ENCODE peak calls at places on chromosomes 13 and 19, in seven cellular contexts. V, S, N, B, O, Q and M are unnamed samples.

GRCh38 chr19:7356899-7357627 is 8.3 kb downstream of the ARHGEF18 start:
- DNase-seq in V (no peak), S (no peak), N (no peak), B (no peak), O (no peak), Q (no peak), M (no peak)

GRCh38 chr13:30422056-30422914 is at the start of gene UBE2L5:
- DNase-seq in V (peak; percentile 87), S (peak; percentile 74), N (peak; percentile 66), B (peak; percentile 89), O (peak; percentile 82), Q (no peak), M (peak; percentile 77)

GRCh38 chr19:43464089-43464775 is 1.2 kb downstream of the LYPD3 start:
- DNase-seq in V (no peak), S (no peak), N (no peak), B (no peak), O (no peak), Q (no peak), M (peak; percentile 75)

GRCh38 chr19:16363133-16363851 is 38.7 kb downstream of the KLF2 start:
- DNase-seq in V (peak; percentile 18), S (no peak), N (no peak), B (no peak), O (no peak), Q (no peak), M (no peak)

GRCh38 chr19:32450217-32450616 is 44.6 kb downstream of the DPY19L3 start:
- DNase-seq in V (no peak), S (peak; percentile 84), N (no peak), B (no peak), O (peak; percentile 13), Q (no peak), M (no peak)

GRCh38 chr13:49711218-49711863 is 20.1 kb upstream of the EBPL start:
- DNase-seq in V (no peak), S (peak; percentile 96), N (no peak), B (no peak), O (peak; percentile 95), Q (no peak), M (peak; percentile 21)

GRCh38 chr13:74201530-74201929 is 67.3 kb upstream of the KLF12 start:
- DNase-seq in V (no peak), S (no peak), N (no peak), B (no peak), O (no peak), Q (no peak), M (no peak)

GRCh38 chr13:24670927-24671326 is 9.3 kb upstream of the ATP12A start:
- DNase-seq in V (peak; percentile 93), S (no peak), N (peak; percentile 45), B (peak; percentile 78), O (peak; percentile 52), Q (no peak), M (peak; percentile 38)

GRCh38 chr19:9309974-9310446 is 372 bp upstream of the ZNF699 start:
- DNase-seq in V (peak; percentile 97), S (peak; percentile 84), N (no peak), B (peak; percentile 95), O (peak; percentile 92), Q (peak; percentile 88), M (no peak)

GRCh38 chr13:109213714-109214113 is 572.7 kb downstream of the IRS2 start:
- DNase-seq in V (no peak), S (no peak), N (no peak), B (peak; percentile 36), O (no peak), Q (no peak), M (no peak)

GRCh38 chr19:45492627-45493470 is 4.0 kb downstream of the RTN2 start:
- DNase-seq in V (peak; percentile 91), S (peak; percentile 80), N (no peak), B (peak; percentile 94), O (peak; percentile 90), Q (no peak), M (peak; percentile 63)

GRCh38 chr19:38870612-38871011 is 7.5 kb downstream of the RINL start:
- DNase-seq in V (no peak), S (no peak), N (no peak), B (no peak), O (no peak), Q (no peak), M (no peak)

GRCh38 chr13:33322474-33322827 is 36.9 kb upstream of the STARD13 start:
- DNase-seq in V (no peak), S (peak; percentile 95), N (no peak), B (no peak), O (peak; percentile 48), Q (no peak), M (peak; percentile 51)

GRCh38 chr13:46839399-46839798 is 42.4 kb upstream of the ESD start:
- DNase-seq in V (no peak), S (no peak), N (no peak), B (no peak), O (no peak), Q (no peak), M (no peak)

GRCh38 chr13:73945371-73945770 is 188.8 kb downstream of the KLF12 start:
- DNase-seq in V (no peak), S (no peak), N (no peak), B (no peak), O (no peak), Q (no peak), M (no peak)

GRCh38 chr13:103931396-103931795 is 865.2 kb upstream of the SLC10A2 start:
- DNase-seq in V (no peak), S (no peak), N (no peak), B (no peak), O (no peak), Q (no peak), M (no peak)

GRCh38 chr19:10137751-10138682 is 18.3 kb upstream of the EIF3G start:
- DNase-seq in V (no peak), S (no peak), N (no peak), B (no peak), O (no peak), Q (no peak), M (no peak)

GRCh38 chr13:30846844-30847243 is 59.2 kb upstream of the MEDAG start:
- DNase-seq in V (no peak), S (no peak), N (no peak), B (no peak), O (peak; percentile 84), Q (no peak), M (peak; percentile 54)

GRCh38 chr19:29378126-29378525 is 147.7 kb upstream of the VSTM2B start:
- DNase-seq in V (no peak), S (no peak), N (no peak), B (peak; percentile 12), O (no peak), Q (no peak), M (no peak)

GRCh38 chr13:48505597-48506091 is 27.2 kb downstream of the RCBTB2 start:
- DNase-seq in V (peak; percentile 54), S (peak; percentile 71), N (no peak), B (no peak), O (peak; percentile 60), Q (no peak), M (peak; percentile 20)

GRCh38 chr13:89315287-89315686 is 1644.1 kb downstream of the SLITRK5 start:
- DNase-seq in V (no peak), S (no peak), N (no peak), B (no peak), O (peak; percentile 5), Q (no peak), M (no peak)

GRCh38 chr19:15199652-15200574 is 882 bp downstream of the NOTCH3 start:
- DNase-seq in V (peak; percentile 89), S (peak; percentile 16), N (peak; percentile 83), B (peak; percentile 81), O (peak; percentile 53), Q (peak; percentile 47), M (peak; percentile 31)

GRCh38 chr19:19661675-19662251 is 1.7 kb downstream of the ATP13A1 start:
- DNase-seq in V (peak; percentile 54), S (no peak), N (no peak), B (peak; percentile 26), O (no peak), Q (no peak), M (peak; percentile 7)

GRCh38 chr13:113452942-113453901 is at the start of gene ADPRHL1:
- DNase-seq in V (no peak), S (no peak), N (peak; percentile 15), B (no peak), O (no peak), Q (no peak), M (no peak)
- H3K9ac ChIP-seq in V (no peak within 1 kb of the TSS), S (no peak within 1 kb of the TSS), N (peak within 1 kb of the TSS; percentile 65), B (no peak within 1 kb of the TSS), O (no peak within 1 kb of the TSS), Q (no peak within 1 kb of the TSS), M (no peak within 1 kb of the TSS)

GRCh38 chr19:3190470-3190770 is 4.7 kb downstream of the NCLN start:
- DNase-seq in V (no peak), S (no peak), N (no peak), B (no peak), O (no peak), Q (no peak), M (no peak)
- H3K4ac ChIP-seq in V (no peak overlapping the region), S (no peak overlapping the region), N (no peak overlapping the region), B (no peak overlapping the region), O (no peak overlapping the region), Q (no peak overlapping the region), M (no peak overlapping the region)

GRCh38 chr13:36912983-36913382 is 7.1 kb downstream of the SMAD9 start:
- DNase-seq in V (no peak), S (peak; percentile 21), N (no peak), B (no peak), O (no peak), Q (no peak), M (no peak)
- H3K9ac ChIP-seq in V (no peak overlapping the region), S (no peak overlapping the region), N (no peak overlapping the region), B (no peak overlapping the region), O (no peak overlapping the region), Q (no peak overlapping the region), M (no peak overlapping the region)

GRCh38 chr19:40424637-40425449 is 949 bp downstream of the SERTAD1 start:
- DNase-seq in V (peak; percentile 67), S (peak; percentile 13), N (no peak), B (peak; percentile 48), O (peak; percentile 41), Q (no peak), M (no peak)
- H3K4ac ChIP-seq in V (peak overlapping the region; percentile 92), S (peak overlapping the region; percentile 96), N (no peak overlapping the region), B (no peak overlapping the region), O (peak overlapping the region; percentile 73), Q (peak overlapping the region; percentile 71), M (peak overlapping the region; percentile 59)

GRCh38 chr19:48481191-48481500 is 12.0 kb downstream of the CYTH2 start:
- DNase-seq in V (no peak), S (peak; percentile 30), N (no peak), B (no peak), O (no peak), Q (no peak), M (no peak)
- H3K9ac ChIP-seq in V (no peak overlapping the region), S (no peak overlapping the region), N (peak overlapping the region; percentile 70), B (no peak overlapping the region), O (peak overlapping the region; percentile 81), Q (no peak overlapping the region), M (no peak overlapping the region)

GRCh38 chr13:37475151-37475550 is 123.4 kb downstream of the POSTN start:
- DNase-seq in V (peak; percentile 39), S (peak; percentile 50), N (no peak), B (no peak), O (peak; percentile 51), Q (no peak), M (no peak)
- H3K4ac ChIP-seq in V (no peak overlapping the region), S (peak overlapping the region; percentile 25), N (no peak overlapping the region), B (no peak overlapping the region), O (no peak overlapping the region), Q (no peak overlapping the region), M (no peak overlapping the region)

DNA sequence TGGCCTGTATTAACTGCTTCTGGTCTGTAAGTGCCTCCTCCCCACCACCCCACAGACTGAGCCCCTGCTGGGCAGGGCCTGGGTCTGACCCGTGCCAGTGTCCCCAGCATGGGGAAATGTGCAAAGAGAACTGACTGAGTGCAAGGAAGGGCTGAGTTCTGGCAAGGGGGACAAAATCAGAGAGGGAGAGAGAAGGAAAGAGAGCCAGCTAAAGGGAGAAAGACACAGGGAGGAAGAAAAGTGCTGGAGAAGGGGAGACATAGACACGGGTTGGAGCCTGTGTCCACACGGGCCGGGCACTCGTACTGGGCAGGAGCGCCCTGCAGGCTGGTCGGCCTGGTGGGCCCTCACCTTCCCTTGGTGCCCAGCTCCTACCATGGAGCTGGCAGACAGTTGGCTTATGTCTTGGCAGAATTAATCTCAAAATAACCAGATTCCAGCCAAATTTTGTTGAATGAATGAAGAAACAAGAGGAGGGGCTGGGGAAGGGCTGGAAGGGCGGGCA is 1.2 kb downstream of the NKG7 start:
- DNase-seq in V (no peak), S (no peak), N (no peak), B (no peak), O (no peak), Q (no peak), M (no peak)
- H3K9ac ChIP-seq in V (no peak overlapping the region), S (no peak overlapping the region), N (no peak overlapping the region), B (no peak overlapping the region), O (no peak overlapping the region), Q (no peak overlapping the region), M (no peak overlapping the region)